ENCODE peak calls at places on chromosomes 12 and 14, in seven cellular contexts. One of them, this sample, is unnamed.

GRCh38 chr12:32560520-32560919 is 118.6 kb upstream of the DNM1L start:
- DNase-seq in fibroblast of the conjunctiva: no peak
- DNase-seq in stimulated activated CD4-positive, alpha-beta T cell treated with anti-CD3 and anti-CD28 coated beads, Interleukin-4, amount 100 ng/mL, for 4 hours: no peak
- DNase-seq in activated CD8-positive, alpha-beta T cell treated with anti-CD3 and anti-CD28 coated beads, Interleukin-2, amount 10 ng/mL, durations not matched to agents 7 days and 5 days: no peak
- DNase-seq in central memory CD4-positive, alpha-beta T cell: no peak
- DNase-seq in activated T-cell treated with anti-CD3 and anti-CD28 coated beads, Interleukin-2, amount 50 U/mL, for 72 hours: no peak
- DNase-seq in CD4-positive, alpha-beta T cell: no peak
- DNase-seq in this sample: no peak

GRCh38 chr12:101076940-101077351 is 133.1 kb downstream of the SLC5A8 start:
- DNase-seq in fibroblast of the conjunctiva: no peak
- DNase-seq in stimulated activated CD4-positive, alpha-beta T cell treated with anti-CD3 and anti-CD28 coated beads, Interleukin-4, amount 100 ng/mL, for 4 hours: no peak
- DNase-seq in activated CD8-positive, alpha-beta T cell treated with anti-CD3 and anti-CD28 coated beads, Interleukin-2, amount 10 ng/mL, durations not matched to agents 7 days and 5 days: no peak
- DNase-seq in central memory CD4-positive, alpha-beta T cell: no peak
- DNase-seq in activated T-cell treated with anti-CD3 and anti-CD28 coated beads, Interleukin-2, amount 50 U/mL, for 72 hours: no peak
- DNase-seq in CD4-positive, alpha-beta T cell: no peak
- DNase-seq in this sample: no peak

GRCh38 chr14:45811155-45811554 is 558.2 kb upstream of the MIS18BP1 start:
- DNase-seq in fibroblast of the conjunctiva: no peak
- DNase-seq in stimulated activated CD4-positive, alpha-beta T cell treated with anti-CD3 and anti-CD28 coated beads, Interleukin-4, amount 100 ng/mL, for 4 hours: no peak
- DNase-seq in activated CD8-positive, alpha-beta T cell treated with anti-CD3 and anti-CD28 coated beads, Interleukin-2, amount 10 ng/mL, durations not matched to agents 7 days and 5 days: no peak
- DNase-seq in central memory CD4-positive, alpha-beta T cell: no peak
- DNase-seq in activated T-cell treated with anti-CD3 and anti-CD28 coated beads, Interleukin-2, amount 50 U/mL, for 72 hours: no peak
- DNase-seq in CD4-positive, alpha-beta T cell: no peak
- DNase-seq in this sample: no peak

GRCh38 chr12:66699738-66700482 is 21.0 kb upstream of the GRIP1 start:
- DNase-seq in fibroblast of the conjunctiva: no peak
- DNase-seq in stimulated activated CD4-positive, alpha-beta T cell treated with anti-CD3 and anti-CD28 coated beads, Interleukin-4, amount 100 ng/mL, for 4 hours: no peak
- DNase-seq in activated CD8-positive, alpha-beta T cell treated with anti-CD3 and anti-CD28 coated beads, Interleukin-2, amount 10 ng/mL, durations not matched to agents 7 days and 5 days: no peak
- DNase-seq in central memory CD4-positive, alpha-beta T cell: no peak
- DNase-seq in activated T-cell treated with anti-CD3 and anti-CD28 coated beads, Interleukin-2, amount 50 U/mL, for 72 hours: no peak
- DNase-seq in CD4-positive, alpha-beta T cell: no peak
- DNase-seq in this sample: no peak

GRCh38 chr14:99605299-99605961 is 1.4 kb upstream of the CCDC85C start:
- DNase-seq in fibroblast of the conjunctiva: peak; percentile 10
- DNase-seq in stimulated activated CD4-positive, alpha-beta T cell treated with anti-CD3 and anti-CD28 coated beads, Interleukin-4, amount 100 ng/mL, for 4 hours: peak; percentile 71
- DNase-seq in activated CD8-positive, alpha-beta T cell treated with anti-CD3 and anti-CD28 coated beads, Interleukin-2, amount 10 ng/mL, durations not matched to agents 7 days and 5 days: peak; percentile 86
- DNase-seq in central memory CD4-positive, alpha-beta T cell: peak; percentile 76
- DNase-seq in activated T-cell treated with anti-CD3 and anti-CD28 coated beads, Interleukin-2, amount 50 U/mL, for 72 hours: peak; percentile 78
- DNase-seq in CD4-positive, alpha-beta T cell: peak; percentile 83
- DNase-seq in this sample: peak; percentile 64

GRCh38 chr12:7013101-7013500 is 5.2 kb downstream of the LPCAT3 start:
- DNase-seq in fibroblast of the conjunctiva: no peak
- DNase-seq in stimulated activated CD4-positive, alpha-beta T cell treated with anti-CD3 and anti-CD28 coated beads, Interleukin-4, amount 100 ng/mL, for 4 hours: no peak
- DNase-seq in activated CD8-positive, alpha-beta T cell treated with anti-CD3 and anti-CD28 coated beads, Interleukin-2, amount 10 ng/mL, durations not matched to agents 7 days and 5 days: no peak
- DNase-seq in central memory CD4-positive, alpha-beta T cell: no peak
- DNase-seq in activated T-cell treated with anti-CD3 and anti-CD28 coated beads, Interleukin-2, amount 50 U/mL, for 72 hours: no peak
- DNase-seq in CD4-positive, alpha-beta T cell: no peak
- DNase-seq in this sample: no peak

GRCh38 chr14:49853572-49854375 is 1.2 kb upstream of the NEMF start:
- DNase-seq in fibroblast of the conjunctiva: peak; percentile 70
- DNase-seq in stimulated activated CD4-positive, alpha-beta T cell treated with anti-CD3 and anti-CD28 coated beads, Interleukin-4, amount 100 ng/mL, for 4 hours: peak; percentile 50
- DNase-seq in activated CD8-positive, alpha-beta T cell treated with anti-CD3 and anti-CD28 coated beads, Interleukin-2, amount 10 ng/mL, durations not matched to agents 7 days and 5 days: peak; percentile 83
- DNase-seq in central memory CD4-positive, alpha-beta T cell: peak; percentile 75
- DNase-seq in activated T-cell treated with anti-CD3 and anti-CD28 coated beads, Interleukin-2, amount 50 U/mL, for 72 hours: peak; percentile 74
- DNase-seq in CD4-positive, alpha-beta T cell: peak; percentile 71
- DNase-seq in this sample: peak; percentile 44

GRCh38 chr14:99675951-99676350 is 8.1 kb upstream of the CYP46A1 start:
- DNase-seq in fibroblast of the conjunctiva: no peak
- DNase-seq in stimulated activated CD4-positive, alpha-beta T cell treated with anti-CD3 and anti-CD28 coated beads, Interleukin-4, amount 100 ng/mL, for 4 hours: no peak
- DNase-seq in activated CD8-positive, alpha-beta T cell treated with anti-CD3 and anti-CD28 coated beads, Interleukin-2, amount 10 ng/mL, durations not matched to agents 7 days and 5 days: no peak
- DNase-seq in central memory CD4-positive, alpha-beta T cell: no peak
- DNase-seq in activated T-cell treated with anti-CD3 and anti-CD28 coated beads, Interleukin-2, amount 50 U/mL, for 72 hours: no peak
- DNase-seq in CD4-positive, alpha-beta T cell: no peak
- DNase-seq in this sample: no peak

GRCh38 chr14:100533647-100534485 is 53.4 kb downstream of the BEGAIN start:
- DNase-seq in fibroblast of the conjunctiva: no peak
- DNase-seq in stimulated activated CD4-positive, alpha-beta T cell treated with anti-CD3 and anti-CD28 coated beads, Interleukin-4, amount 100 ng/mL, for 4 hours: no peak
- DNase-seq in activated CD8-positive, alpha-beta T cell treated with anti-CD3 and anti-CD28 coated beads, Interleukin-2, amount 10 ng/mL, durations not matched to agents 7 days and 5 days: peak; percentile 18
- DNase-seq in central memory CD4-positive, alpha-beta T cell: no peak
- DNase-seq in activated T-cell treated with anti-CD3 and anti-CD28 coated beads, Interleukin-2, amount 50 U/mL, for 72 hours: no peak
- DNase-seq in CD4-positive, alpha-beta T cell: no peak
- DNase-seq in this sample: no peak

GRCh38 chr14:64645220-64645891 is 58.9 kb upstream of the PLEKHG3 start:
- DNase-seq in fibroblast of the conjunctiva: no peak
- DNase-seq in stimulated activated CD4-positive, alpha-beta T cell treated with anti-CD3 and anti-CD28 coated beads, Interleukin-4, amount 100 ng/mL, for 4 hours: no peak
- DNase-seq in activated CD8-positive, alpha-beta T cell treated with anti-CD3 and anti-CD28 coated beads, Interleukin-2, amount 10 ng/mL, durations not matched to agents 7 days and 5 days: no peak
- DNase-seq in central memory CD4-positive, alpha-beta T cell: no peak
- DNase-seq in activated T-cell treated with anti-CD3 and anti-CD28 coated beads, Interleukin-2, amount 50 U/mL, for 72 hours: no peak
- DNase-seq in CD4-positive, alpha-beta T cell: no peak
- DNase-seq in this sample: no peak

GRCh38 chr14:94897583-94897982 is 127.7 kb upstream of the GSC start:
- DNase-seq in fibroblast of the conjunctiva: no peak
- DNase-seq in stimulated activated CD4-positive, alpha-beta T cell treated with anti-CD3 and anti-CD28 coated beads, Interleukin-4, amount 100 ng/mL, for 4 hours: no peak
- DNase-seq in activated CD8-positive, alpha-beta T cell treated with anti-CD3 and anti-CD28 coated beads, Interleukin-2, amount 10 ng/mL, durations not matched to agents 7 days and 5 days: no peak
- DNase-seq in central memory CD4-positive, alpha-beta T cell: no peak
- DNase-seq in activated T-cell treated with anti-CD3 and anti-CD28 coated beads, Interleukin-2, amount 50 U/mL, for 72 hours: no peak
- DNase-seq in CD4-positive, alpha-beta T cell: no peak
- DNase-seq in this sample: no peak

GRCh38 chr12:120736404-120737331 is 11.0 kb downstream of the ACADS start:
- DNase-seq in fibroblast of the conjunctiva: no peak
- DNase-seq in stimulated activated CD4-positive, alpha-beta T cell treated with anti-CD3 and anti-CD28 coated beads, Interleukin-4, amount 100 ng/mL, for 4 hours: no peak
- DNase-seq in activated CD8-positive, alpha-beta T cell treated with anti-CD3 and anti-CD28 coated beads, Interleukin-2, amount 10 ng/mL, durations not matched to agents 7 days and 5 days: no peak
- DNase-seq in central memory CD4-positive, alpha-beta T cell: no peak
- DNase-seq in activated T-cell treated with anti-CD3 and anti-CD28 coated beads, Interleukin-2, amount 50 U/mL, for 72 hours: no peak
- DNase-seq in CD4-positive, alpha-beta T cell: no peak
- DNase-seq in this sample: no peak

GRCh38 chr12:70645494-70646317 is 8.5 kb upstream of the PTPRB start:
- DNase-seq in fibroblast of the conjunctiva: peak; percentile 48
- DNase-seq in stimulated activated CD4-positive, alpha-beta T cell treated with anti-CD3 and anti-CD28 coated beads, Interleukin-4, amount 100 ng/mL, for 4 hours: no peak
- DNase-seq in activated CD8-positive, alpha-beta T cell treated with anti-CD3 and anti-CD28 coated beads, Interleukin-2, amount 10 ng/mL, durations not matched to agents 7 days and 5 days: peak; percentile 22
- DNase-seq in central memory CD4-positive, alpha-beta T cell: no peak
- DNase-seq in activated T-cell treated with anti-CD3 and anti-CD28 coated beads, Interleukin-2, amount 50 U/mL, for 72 hours: no peak
- DNase-seq in CD4-positive, alpha-beta T cell: no peak
- DNase-seq in this sample: no peak

GRCh38 chr14:38255673-38256357 is at the start of gene CLEC14A:
- DNase-seq in fibroblast of the conjunctiva: no peak
- DNase-seq in stimulated activated CD4-positive, alpha-beta T cell treated with anti-CD3 and anti-CD28 coated beads, Interleukin-4, amount 100 ng/mL, for 4 hours: no peak
- DNase-seq in activated CD8-positive, alpha-beta T cell treated with anti-CD3 and anti-CD28 coated beads, Interleukin-2, amount 10 ng/mL, durations not matched to agents 7 days and 5 days: peak; percentile 23
- DNase-seq in central memory CD4-positive, alpha-beta T cell: peak; percentile 7
- DNase-seq in activated T-cell treated with anti-CD3 and anti-CD28 coated beads, Interleukin-2, amount 50 U/mL, for 72 hours: peak; percentile 16
- DNase-seq in CD4-positive, alpha-beta T cell: no peak
- DNase-seq in this sample: no peak

GRCh38 chr14:32761381-32761968 is 177.2 kb upstream of the NPAS3 start:
- DNase-seq in fibroblast of the conjunctiva: no peak
- DNase-seq in stimulated activated CD4-positive, alpha-beta T cell treated with anti-CD3 and anti-CD28 coated beads, Interleukin-4, amount 100 ng/mL, for 4 hours: no peak
- DNase-seq in activated CD8-positive, alpha-beta T cell treated with anti-CD3 and anti-CD28 coated beads, Interleukin-2, amount 10 ng/mL, durations not matched to agents 7 days and 5 days: no peak
- DNase-seq in central memory CD4-positive, alpha-beta T cell: no peak
- DNase-seq in activated T-cell treated with anti-CD3 and anti-CD28 coated beads, Interleukin-2, amount 50 U/mL, for 72 hours: no peak
- DNase-seq in CD4-positive, alpha-beta T cell: no peak
- DNase-seq in this sample: no peak

GRCh38 chr12:58566599-58566998 is 353.7 kb downstream of the LRIG3 start:
- DNase-seq in fibroblast of the conjunctiva: peak; percentile 76
- DNase-seq in stimulated activated CD4-positive, alpha-beta T cell treated with anti-CD3 and anti-CD28 coated beads, Interleukin-4, amount 100 ng/mL, for 4 hours: no peak
- DNase-seq in activated CD8-positive, alpha-beta T cell treated with anti-CD3 and anti-CD28 coated beads, Interleukin-2, amount 10 ng/mL, durations not matched to agents 7 days and 5 days: no peak
- DNase-seq in central memory CD4-positive, alpha-beta T cell: no peak
- DNase-seq in activated T-cell treated with anti-CD3 and anti-CD28 coated beads, Interleukin-2, amount 50 U/mL, for 72 hours: no peak
- DNase-seq in CD4-positive, alpha-beta T cell: no peak
- DNase-seq in this sample: no peak

GRCh38 chr14:71432334-71432733 is 499.9 kb upstream of the RGS6 start:
- DNase-seq in fibroblast of the conjunctiva: no peak
- DNase-seq in stimulated activated CD4-positive, alpha-beta T cell treated with anti-CD3 and anti-CD28 coated beads, Interleukin-4, amount 100 ng/mL, for 4 hours: no peak
- DNase-seq in activated CD8-positive, alpha-beta T cell treated with anti-CD3 and anti-CD28 coated beads, Interleukin-2, amount 10 ng/mL, durations not matched to agents 7 days and 5 days: no peak
- DNase-seq in central memory CD4-positive, alpha-beta T cell: no peak
- DNase-seq in activated T-cell treated with anti-CD3 and anti-CD28 coated beads, Interleukin-2, amount 50 U/mL, for 72 hours: no peak
- DNase-seq in CD4-positive, alpha-beta T cell: no peak
- DNase-seq in this sample: no peak

GRCh38 chr14:59969319-59969718 is 49.4 kb downstream of the LRRC9 start:
- DNase-seq in fibroblast of the conjunctiva: no peak
- DNase-seq in stimulated activated CD4-positive, alpha-beta T cell treated with anti-CD3 and anti-CD28 coated beads, Interleukin-4, amount 100 ng/mL, for 4 hours: no peak
- DNase-seq in activated CD8-positive, alpha-beta T cell treated with anti-CD3 and anti-CD28 coated beads, Interleukin-2, amount 10 ng/mL, durations not matched to agents 7 days and 5 days: no peak
- DNase-seq in central memory CD4-positive, alpha-beta T cell: no peak
- DNase-seq in activated T-cell treated with anti-CD3 and anti-CD28 coated beads, Interleukin-2, amount 50 U/mL, for 72 hours: no peak
- DNase-seq in CD4-positive, alpha-beta T cell: no peak
- DNase-seq in this sample: no peak

GRCh38 chr12:75479963-75480461 is 543 bp upstream of the GLIPR1 start:
- DNase-seq in fibroblast of the conjunctiva: no peak
- DNase-seq in stimulated activated CD4-positive, alpha-beta T cell treated with anti-CD3 and anti-CD28 coated beads, Interleukin-4, amount 100 ng/mL, for 4 hours: no peak
- DNase-seq in activated CD8-positive, alpha-beta T cell treated with anti-CD3 and anti-CD28 coated beads, Interleukin-2, amount 10 ng/mL, durations not matched to agents 7 days and 5 days: no peak
- DNase-seq in central memory CD4-positive, alpha-beta T cell: peak; percentile 57
- DNase-seq in activated T-cell treated with anti-CD3 and anti-CD28 coated beads, Interleukin-2, amount 50 U/mL, for 72 hours: peak; percentile 27
- DNase-seq in CD4-positive, alpha-beta T cell: no peak
- DNase-seq in this sample: no peak

GRCh38 chr14:105197274-105197673 is 16.2 kb upstream of the NUDT14 start:
- DNase-seq in fibroblast of the conjunctiva: peak; percentile 10
- DNase-seq in stimulated activated CD4-positive, alpha-beta T cell treated with anti-CD3 and anti-CD28 coated beads, Interleukin-4, amount 100 ng/mL, for 4 hours: no peak
- DNase-seq in activated CD8-positive, alpha-beta T cell treated with anti-CD3 and anti-CD28 coated beads, Interleukin-2, amount 10 ng/mL, durations not matched to agents 7 days and 5 days: peak; percentile 34
- DNase-seq in central memory CD4-positive, alpha-beta T cell: no peak
- DNase-seq in activated T-cell treated with anti-CD3 and anti-CD28 coated beads, Interleukin-2, amount 50 U/mL, for 72 hours: no peak
- DNase-seq in CD4-positive, alpha-beta T cell: no peak
- DNase-seq in this sample: no peak

GRCh38 chr14:23146423-23146910 is 27.4 kb upstream of the CEBPE start:
- DNase-seq in fibroblast of the conjunctiva: no peak
- DNase-seq in stimulated activated CD4-positive, alpha-beta T cell treated with anti-CD3 and anti-CD28 coated beads, Interleukin-4, amount 100 ng/mL, for 4 hours: no peak
- DNase-seq in activated CD8-positive, alpha-beta T cell treated with anti-CD3 and anti-CD28 coated beads, Interleukin-2, amount 10 ng/mL, durations not matched to agents 7 days and 5 days: no peak
- DNase-seq in central memory CD4-positive, alpha-beta T cell: no peak
- DNase-seq in activated T-cell treated with anti-CD3 and anti-CD28 coated beads, Interleukin-2, amount 50 U/mL, for 72 hours: no peak
- DNase-seq in CD4-positive, alpha-beta T cell: no peak
- DNase-seq in this sample: no peak

GRCh38 chr12:104435175-104435574 is 21.6 kb upstream of the CHST11 start:
- DNase-seq in fibroblast of the conjunctiva: no peak
- DNase-seq in stimulated activated CD4-positive, alpha-beta T cell treated with anti-CD3 and anti-CD28 coated beads, Interleukin-4, amount 100 ng/mL, for 4 hours: no peak
- DNase-seq in activated CD8-positive, alpha-beta T cell treated with anti-CD3 and anti-CD28 coated beads, Interleukin-2, amount 10 ng/mL, durations not matched to agents 7 days and 5 days: no peak
- DNase-seq in central memory CD4-positive, alpha-beta T cell: no peak
- DNase-seq in activated T-cell treated with anti-CD3 and anti-CD28 coated beads, Interleukin-2, amount 50 U/mL, for 72 hours: no peak
- DNase-seq in CD4-positive, alpha-beta T cell: no peak
- DNase-seq in this sample: no peak

GRCh38 chr12:52455818-52456217 is 3.9 kb upstream of the KRT6B start:
- DNase-seq in fibroblast of the conjunctiva: no peak
- DNase-seq in stimulated activated CD4-positive, alpha-beta T cell treated with anti-CD3 and anti-CD28 coated beads, Interleukin-4, amount 100 ng/mL, for 4 hours: no peak
- DNase-seq in activated CD8-positive, alpha-beta T cell treated with anti-CD3 and anti-CD28 coated beads, Interleukin-2, amount 10 ng/mL, durations not matched to agents 7 days and 5 days: no peak
- DNase-seq in central memory CD4-positive, alpha-beta T cell: no peak
- DNase-seq in activated T-cell treated with anti-CD3 and anti-CD28 coated beads, Interleukin-2, amount 50 U/mL, for 72 hours: no peak
- DNase-seq in CD4-positive, alpha-beta T cell: no peak
- DNase-seq in this sample: no peak

GRCh38 chr12:32240833-32241232 is 134.2 kb downstream of the BICD1 start:
- DNase-seq in fibroblast of the conjunctiva: no peak
- DNase-seq in stimulated activated CD4-positive, alpha-beta T cell treated with anti-CD3 and anti-CD28 coated beads, Interleukin-4, amount 100 ng/mL, for 4 hours: no peak
- DNase-seq in activated CD8-positive, alpha-beta T cell treated with anti-CD3 and anti-CD28 coated beads, Interleukin-2, amount 10 ng/mL, durations not matched to agents 7 days and 5 days: no peak
- DNase-seq in central memory CD4-positive, alpha-beta T cell: no peak
- DNase-seq in activated T-cell treated with anti-CD3 and anti-CD28 coated beads, Interleukin-2, amount 50 U/mL, for 72 hours: no peak
- DNase-seq in CD4-positive, alpha-beta T cell: no peak
- DNase-seq in this sample: no peak

GRCh38 chr14:92037989-92038388 is 1.9 kb downstream of the TRIP11 start:
- DNase-seq in fibroblast of the conjunctiva: no peak
- DNase-seq in stimulated activated CD4-positive, alpha-beta T cell treated with anti-CD3 and anti-CD28 coated beads, Interleukin-4, amount 100 ng/mL, for 4 hours: no peak
- DNase-seq in activated CD8-positive, alpha-beta T cell treated with anti-CD3 and anti-CD28 coated beads, Interleukin-2, amount 10 ng/mL, durations not matched to agents 7 days and 5 days: no peak
- DNase-seq in central memory CD4-positive, alpha-beta T cell: no peak
- DNase-seq in activated T-cell treated with anti-CD3 and anti-CD28 coated beads, Interleukin-2, amount 50 U/mL, for 72 hours: no peak
- DNase-seq in CD4-positive, alpha-beta T cell: no peak
- DNase-seq in this sample: no peak

GRCh38 chr12:12297201-12297830 is 30.5 kb upstream of the LRP6 start:
- DNase-seq in fibroblast of the conjunctiva: no peak
- DNase-seq in stimulated activated CD4-positive, alpha-beta T cell treated with anti-CD3 and anti-CD28 coated beads, Interleukin-4, amount 100 ng/mL, for 4 hours: no peak
- DNase-seq in activated CD8-positive, alpha-beta T cell treated with anti-CD3 and anti-CD28 coated beads, Interleukin-2, amount 10 ng/mL, durations not matched to agents 7 days and 5 days: no peak
- DNase-seq in central memory CD4-positive, alpha-beta T cell: no peak
- DNase-seq in activated T-cell treated with anti-CD3 and anti-CD28 coated beads, Interleukin-2, amount 50 U/mL, for 72 hours: no peak
- DNase-seq in CD4-positive, alpha-beta T cell: no peak
- DNase-seq in this sample: no peak

GRCh38 chr12:19227880-19228210 is 98.3 kb downstream of the PLEKHA5 start:
- DNase-seq in fibroblast of the conjunctiva: no peak
- DNase-seq in stimulated activated CD4-positive, alpha-beta T cell treated with anti-CD3 and anti-CD28 coated beads, Interleukin-4, amount 100 ng/mL, for 4 hours: no peak
- DNase-seq in activated CD8-positive, alpha-beta T cell treated with anti-CD3 and anti-CD28 coated beads, Interleukin-2, amount 10 ng/mL, durations not matched to agents 7 days and 5 days: no peak
- DNase-seq in central memory CD4-positive, alpha-beta T cell: no peak
- DNase-seq in activated T-cell treated with anti-CD3 and anti-CD28 coated beads, Interleukin-2, amount 50 U/mL, for 72 hours: no peak
- DNase-seq in CD4-positive, alpha-beta T cell: no peak
- DNase-seq in this sample: no peak

GRCh38 chr14:24277606-24278321 is 6.4 kb upstream of the RABGGTA start:
- DNase-seq in fibroblast of the conjunctiva: no peak
- DNase-seq in stimulated activated CD4-positive, alpha-beta T cell treated with anti-CD3 and anti-CD28 coated beads, Interleukin-4, amount 100 ng/mL, for 4 hours: no peak
- DNase-seq in activated CD8-positive, alpha-beta T cell treated with anti-CD3 and anti-CD28 coated beads, Interleukin-2, amount 10 ng/mL, durations not matched to agents 7 days and 5 days: no peak
- DNase-seq in central memory CD4-positive, alpha-beta T cell: no peak
- DNase-seq in activated T-cell treated with anti-CD3 and anti-CD28 coated beads, Interleukin-2, amount 50 U/mL, for 72 hours: peak; percentile 36
- DNase-seq in CD4-positive, alpha-beta T cell: no peak
- DNase-seq in this sample: no peak

GRCh38 chr14:105499256-105500035 is 8.4 kb downstream of the TEDC1 start:
- DNase-seq in fibroblast of the conjunctiva: no peak
- DNase-seq in stimulated activated CD4-positive, alpha-beta T cell treated with anti-CD3 and anti-CD28 coated beads, Interleukin-4, amount 100 ng/mL, for 4 hours: no peak
- DNase-seq in activated CD8-positive, alpha-beta T cell treated with anti-CD3 and anti-CD28 coated beads, Interleukin-2, amount 10 ng/mL, durations not matched to agents 7 days and 5 days: no peak
- DNase-seq in central memory CD4-positive, alpha-beta T cell: no peak
- DNase-seq in activated T-cell treated with anti-CD3 and anti-CD28 coated beads, Interleukin-2, amount 50 U/mL, for 72 hours: no peak
- DNase-seq in CD4-positive, alpha-beta T cell: no peak
- DNase-seq in this sample: peak; percentile 80

GRCh38 chr12:84856156-84856900 is 56.3 kb downstream of the SLC6A15 start:
- DNase-seq in fibroblast of the conjunctiva: no peak
- DNase-seq in stimulated activated CD4-positive, alpha-beta T cell treated with anti-CD3 and anti-CD28 coated beads, Interleukin-4, amount 100 ng/mL, for 4 hours: no peak
- DNase-seq in activated CD8-positive, alpha-beta T cell treated with anti-CD3 and anti-CD28 coated beads, Interleukin-2, amount 10 ng/mL, durations not matched to agents 7 days and 5 days: no peak
- DNase-seq in central memory CD4-positive, alpha-beta T cell: no peak
- DNase-seq in activated T-cell treated with anti-CD3 and anti-CD28 coated beads, Interleukin-2, amount 50 U/mL, for 72 hours: no peak
- DNase-seq in CD4-positive, alpha-beta T cell: no peak
- DNase-seq in this sample: no peak

GRCh38 chr14:29216316-29216715 is 449.7 kb downstream of the FOXG1 start:
- DNase-seq in fibroblast of the conjunctiva: no peak
- DNase-seq in stimulated activated CD4-positive, alpha-beta T cell treated with anti-CD3 and anti-CD28 coated beads, Interleukin-4, amount 100 ng/mL, for 4 hours: no peak
- DNase-seq in activated CD8-positive, alpha-beta T cell treated with anti-CD3 and anti-CD28 coated beads, Interleukin-2, amount 10 ng/mL, durations not matched to agents 7 days and 5 days: no peak
- DNase-seq in central memory CD4-positive, alpha-beta T cell: no peak
- DNase-seq in activated T-cell treated with anti-CD3 and anti-CD28 coated beads, Interleukin-2, amount 50 U/mL, for 72 hours: no peak
- DNase-seq in CD4-positive, alpha-beta T cell: no peak
- DNase-seq in this sample: no peak

GRCh38 chr12:93572712-93573551 is 457 bp downstream of the SOCS2 start:
- DNase-seq in fibroblast of the conjunctiva: no peak
- DNase-seq in stimulated activated CD4-positive, alpha-beta T cell treated with anti-CD3 and anti-CD28 coated beads, Interleukin-4, amount 100 ng/mL, for 4 hours: peak; percentile 26
- DNase-seq in activated CD8-positive, alpha-beta T cell treated with anti-CD3 and anti-CD28 coated beads, Interleukin-2, amount 10 ng/mL, durations not matched to agents 7 days and 5 days: peak; percentile 24
- DNase-seq in central memory CD4-positive, alpha-beta T cell: no peak
- DNase-seq in activated T-cell treated with anti-CD3 and anti-CD28 coated beads, Interleukin-2, amount 50 U/mL, for 72 hours: peak; percentile 47
- DNase-seq in CD4-positive, alpha-beta T cell: peak; percentile 41
- DNase-seq in this sample: peak; percentile 33

GRCh38 chr12:49887536-49888401 is 15.9 kb downstream of the FAIM2 start:
- DNase-seq in fibroblast of the conjunctiva: no peak
- DNase-seq in stimulated activated CD4-positive, alpha-beta T cell treated with anti-CD3 and anti-CD28 coated beads, Interleukin-4, amount 100 ng/mL, for 4 hours: no peak
- DNase-seq in activated CD8-positive, alpha-beta T cell treated with anti-CD3 and anti-CD28 coated beads, Interleukin-2, amount 10 ng/mL, durations not matched to agents 7 days and 5 days: no peak
- DNase-seq in central memory CD4-positive, alpha-beta T cell: no peak
- DNase-seq in activated T-cell treated with anti-CD3 and anti-CD28 coated beads, Interleukin-2, amount 50 U/mL, for 72 hours: no peak
- DNase-seq in CD4-positive, alpha-beta T cell: no peak
- DNase-seq in this sample: no peak

GRCh38 chr12:113401066-113402000 is 2.4 kb downstream of the SDS start:
- DNase-seq in fibroblast of the conjunctiva: no peak
- DNase-seq in stimulated activated CD4-positive, alpha-beta T cell treated with anti-CD3 and anti-CD28 coated beads, Interleukin-4, amount 100 ng/mL, for 4 hours: no peak
- DNase-seq in activated CD8-positive, alpha-beta T cell treated with anti-CD3 and anti-CD28 coated beads, Interleukin-2, amount 10 ng/mL, durations not matched to agents 7 days and 5 days: no peak
- DNase-seq in central memory CD4-positive, alpha-beta T cell: no peak
- DNase-seq in activated T-cell treated with anti-CD3 and anti-CD28 coated beads, Interleukin-2, amount 50 U/mL, for 72 hours: no peak
- DNase-seq in CD4-positive, alpha-beta T cell: no peak
- DNase-seq in this sample: no peak

GRCh38 chr14:90419200-90419599 is 22.4 kb downstream of the CALM1 start:
- DNase-seq in fibroblast of the conjunctiva: peak; percentile 69
- DNase-seq in stimulated activated CD4-positive, alpha-beta T cell treated with anti-CD3 and anti-CD28 coated beads, Interleukin-4, amount 100 ng/mL, for 4 hours: no peak
- DNase-seq in activated CD8-positive, alpha-beta T cell treated with anti-CD3 and anti-CD28 coated beads, Interleukin-2, amount 10 ng/mL, durations not matched to agents 7 days and 5 days: no peak
- DNase-seq in central memory CD4-positive, alpha-beta T cell: no peak
- DNase-seq in activated T-cell treated with anti-CD3 and anti-CD28 coated beads, Interleukin-2, amount 50 U/mL, for 72 hours: no peak
- DNase-seq in CD4-positive, alpha-beta T cell: no peak
- DNase-seq in this sample: no peak

GRCh38 chr14:55731881-55732498 is 152.0 kb downstream of the KTN1 start:
- DNase-seq in fibroblast of the conjunctiva: peak; percentile 16
- DNase-seq in stimulated activated CD4-positive, alpha-beta T cell treated with anti-CD3 and anti-CD28 coated beads, Interleukin-4, amount 100 ng/mL, for 4 hours: peak; percentile 31
- DNase-seq in activated CD8-positive, alpha-beta T cell treated with anti-CD3 and anti-CD28 coated beads, Interleukin-2, amount 10 ng/mL, durations not matched to agents 7 days and 5 days: peak; percentile 64
- DNase-seq in central memory CD4-positive, alpha-beta T cell: peak; percentile 44
- DNase-seq in activated T-cell treated with anti-CD3 and anti-CD28 coated beads, Interleukin-2, amount 50 U/mL, for 72 hours: peak; percentile 50
- DNase-seq in CD4-positive, alpha-beta T cell: peak; percentile 46
- DNase-seq in this sample: no peak

GRCh38 chr14:64412237-64412636 is 24.1 kb downstream of the MTHFD1 start:
- DNase-seq in fibroblast of the conjunctiva: no peak
- DNase-seq in stimulated activated CD4-positive, alpha-beta T cell treated with anti-CD3 and anti-CD28 coated beads, Interleukin-4, amount 100 ng/mL, for 4 hours: no peak
- DNase-seq in activated CD8-positive, alpha-beta T cell treated with anti-CD3 and anti-CD28 coated beads, Interleukin-2, amount 10 ng/mL, durations not matched to agents 7 days and 5 days: peak; percentile 33
- DNase-seq in central memory CD4-positive, alpha-beta T cell: no peak
- DNase-seq in activated T-cell treated with anti-CD3 and anti-CD28 coated beads, Interleukin-2, amount 50 U/mL, for 72 hours: no peak
- DNase-seq in CD4-positive, alpha-beta T cell: no peak
- DNase-seq in this sample: no peak

GRCh38 chr12:61487728-61488127 is 772.5 kb upstream of the USP15 start:
- DNase-seq in fibroblast of the conjunctiva: no peak
- DNase-seq in stimulated activated CD4-positive, alpha-beta T cell treated with anti-CD3 and anti-CD28 coated beads, Interleukin-4, amount 100 ng/mL, for 4 hours: no peak
- DNase-seq in activated CD8-positive, alpha-beta T cell treated with anti-CD3 and anti-CD28 coated beads, Interleukin-2, amount 10 ng/mL, durations not matched to agents 7 days and 5 days: no peak
- DNase-seq in central memory CD4-positive, alpha-beta T cell: no peak
- DNase-seq in activated T-cell treated with anti-CD3 and anti-CD28 coated beads, Interleukin-2, amount 50 U/mL, for 72 hours: no peak
- DNase-seq in CD4-positive, alpha-beta T cell: no peak
- DNase-seq in this sample: no peak

This sample was measured in frontal cortex.